ENCODE peak calls at places on chromosomes 16 and 17, in ten cellular contexts. O, U, M, F, N, Z, H, G, I and L are unnamed samples.

GRCh38 chr17:68033636-68034451 is 1.7 kb upstream of the KPNA2 start:
- DNase-seq in H (no peak), Z (no peak), O (no peak), I (no peak), U (no peak), N (no peak), G (peak), F (no peak), M (peak), L (no peak)

GRCh38 chr16:80968386-80969113 is 38.1 kb downstream of the CMC2 start:
- DNase-seq in M (no peak), H (no peak), O (no peak), N (no peak), G (peak), F (no peak), U (no peak), I (no peak), Z (no peak), L (no peak)

GRCh38 chr16:86044241-86044671 is 145.3 kb downstream of the IRF8 start:
- DNase-seq in O (no peak), H (peak), M (peak), U (no peak), G (peak), N (no peak), Z (no peak), I (no peak), F (no peak), L (no peak)

GRCh38 chr16:25796239-25796638 is 104.5 kb downstream of the HS3ST4 start:
- DNase-seq in N (no peak), H (no peak), Z (no peak), M (no peak), G (no peak), U (no peak), O (no peak), F (no peak), I (no peak), L (no peak)

GRCh38 chr17:71251936-71252335 is 868.9 kb upstream of the SOX9 start:
- DNase-seq in H (no peak), N (no peak), I (no peak), M (no peak), G (peak), Z (no peak), F (no peak), U (no peak), O (no peak), L (no peak)

GRCh38 chr17:58997756-58998553 is 108.7 kb downstream of the TRIM37 start:
- DNase-seq in U (no peak), G (peak), I (no peak), Z (no peak), M (no peak), F (no peak), H (no peak), O (no peak), N (no peak), L (no peak)

GRCh38 chr17:83062011-83062817 is 17.2 kb upstream of the METRNL start:
- DNase-seq in F (no peak), O (no peak), H (peak), U (peak), I (peak), M (no peak), G (no peak), Z (no peak), N (no peak), L (no peak)

GRCh38 chr17:8315740-8316217 is 5.7 kb downstream of the ARHGEF15 start:
- DNase-seq in N (no peak), I (no peak), Z (no peak), U (no peak), F (no peak), G (no peak), O (no peak), M (no peak), H (no peak), L (no peak)

GRCh38 chr16:66003196-66003595 is 363.3 kb upstream of the CDH5 start:
- DNase-seq in N (no peak), G (peak), I (no peak), H (no peak), U (no peak), O (no peak), Z (no peak), M (no peak), F (no peak), L (no peak)

GRCh38 chr17:13485327-13485726 is 116.4 kb downstream of the HS3ST3A1 start:
- DNase-seq in O (no peak), Z (no peak), H (no peak), G (no peak), U (no peak), F (no peak), I (no peak), N (no peak), M (no peak), L (no peak)

GRCh38 chr17:78747479-78747878 is 34.6 kb downstream of the CYTH1 start:
- DNase-seq in U (no peak), G (peak), N (no peak), F (no peak), Z (no peak), M (no peak), H (no peak), O (no peak), I (no peak), L (no peak)

GRCh38 chr17:40646791-40647548 is 648 bp downstream of the SMARCE1 start:
- DNase-seq in Z (no peak), U (no peak), I (no peak), N (peak), G (peak), M (peak), H (no peak), F (no peak), O (no peak), L (peak)

GRCh38 chr16:81521141-81521626 is 76.6 kb downstream of the CMIP start:
- DNase-seq in U (no peak), G (no peak), H (no peak), N (peak), M (no peak), F (no peak), I (no peak), O (no peak), Z (no peak), L (no peak)

GRCh38 chr16:54935411-54936085 is 4.9 kb downstream of the IRX5 start:
- DNase-seq in G (peak), Z (no peak), F (no peak), N (no peak), U (no peak), H (no peak), M (no peak), O (no peak), I (no peak), L (no peak)

GRCh38 chr17:74981318-74981978 is 6.0 kb upstream of the CDR2L start:
- DNase-seq in I (no peak), N (no peak), G (no peak), Z (no peak), F (no peak), O (no peak), H (no peak), U (no peak), M (no peak), L (no peak)

GRCh38 chr16:19128454-19129210 is 14.9 kb downstream of the ITPRIPL2 start:
- DNase-seq in Z (no peak), I (no peak), O (no peak), F (no peak), N (no peak), H (no peak), M (no peak), U (no peak), G (no peak), L (no peak)

GRCh38 chr17:66518677-66519076 is 216.3 kb downstream of the PRKCA start:
- DNase-seq in M (no peak), F (no peak), Z (no peak), O (no peak), N (no peak), G (peak), U (no peak), I (no peak), H (no peak), L (no peak)

GRCh38 chr17:42457107-42457787 is 1.4 kb upstream of the ATP6V0A1 start:
- DNase-seq in H (no peak), U (no peak), G (peak), F (no peak), M (no peak), Z (no peak), I (no peak), O (no peak), N (no peak), L (no peak)

GRCh38 chr16:27790546-27791403 is 240.8 kb downstream of the KATNIP start:
- DNase-seq in H (no peak), N (no peak), O (no peak), M (no peak), I (no peak), G (no peak), U (no peak), F (no peak), Z (no peak), L (no peak)
- H3K27ac ChIP-seq in H (no peak), N (no peak), O (no peak), M (no peak), I (no peak), G (no peak), U (peak), F (no peak), Z (no peak), L (no peak)

GRCh38 chr17:55625516-55625915 is 97.1 kb downstream of the TMEM100 start:
- DNase-seq in Z (no peak), O (no peak), I (no peak), G (no peak), M (no peak), N (no peak), F (no peak), U (no peak), H (no peak), L (no peak)

GRCh38 chr17:55620945-55621344 is 101.7 kb downstream of the TMEM100 start:
- DNase-seq in N (no peak), F (no peak), H (no peak), U (no peak), M (no peak), I (no peak), Z (no peak), O (no peak), G (no peak), L (no peak)

GRCh38 chr17:55620023-55620422 is 102.6 kb downstream of the TMEM100 start:
- DNase-seq in H (no peak), F (no peak), O (no peak), G (no peak), N (no peak), U (no peak), I (no peak), M (no peak), Z (no peak), L (no peak)

GRCh38 chr17:55622547-55622946 is 100.1 kb downstream of the TMEM100 start:
- DNase-seq in G (no peak), U (no peak), Z (no peak), N (no peak), M (no peak), F (no peak), I (no peak), H (no peak), O (no peak), L (no peak)

DNA sequence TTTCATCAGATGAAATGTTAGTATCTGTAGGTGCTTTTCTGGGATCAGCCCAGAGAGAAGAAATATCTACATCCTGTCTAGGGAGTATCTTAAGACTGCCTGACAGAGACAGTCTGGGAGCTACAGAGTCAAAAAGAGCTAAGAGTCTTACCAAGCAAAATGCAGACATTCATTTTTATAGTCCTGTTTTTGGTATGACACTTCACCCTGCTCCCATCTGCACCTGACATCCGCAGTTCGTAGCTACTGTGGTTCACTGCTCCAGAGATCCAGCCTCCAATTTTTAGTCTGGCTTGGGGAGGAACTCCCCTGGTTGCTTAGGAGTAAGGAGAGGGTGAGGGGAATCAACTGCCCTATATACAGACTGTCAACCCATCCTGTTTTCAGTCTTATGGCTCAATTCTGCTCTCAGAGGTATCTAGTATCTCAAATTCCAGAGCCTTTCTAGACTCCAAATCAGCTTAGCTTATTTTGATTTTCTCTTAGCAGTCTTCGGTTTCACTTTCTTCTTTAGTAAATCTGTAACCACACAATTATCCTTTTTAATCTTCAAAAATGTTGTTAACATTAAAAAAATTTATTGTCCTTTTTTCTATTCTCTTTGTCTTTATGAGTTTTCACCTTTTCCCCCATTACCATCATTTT is 97.8 kb downstream of the TMEM100 start:
- DNase-seq in G (no peak), O (no peak), Z (no peak), U (no peak), I (no peak), M (no peak), F (no peak), H (no peak), N (no peak), L (no peak)
- H3K27ac ChIP-seq in G (no peak), O (no peak), Z (no peak), U (no peak), I (no peak), M (no peak), F (no peak), H (no peak), N (no peak), L (no peak)

GRCh38 chr17:36673068-36673467 is 71.7 kb downstream of the MRM1 start:
- DNase-seq in O (no peak), N (no peak), G (no peak), U (no peak), F (no peak), Z (no peak), I (no peak), H (no peak), M (no peak), L (no peak)

GRCh38 chr17:36674278-36674650 is 72.9 kb downstream of the MRM1 start:
- DNase-seq in F (no peak), M (no peak), H (no peak), Z (no peak), U (no peak), I (no peak), G (no peak), O (no peak), N (peak), L (no peak)

GRCh38 chr17:36673637-36674277 is 72.4 kb downstream of the MRM1 start:
- DNase-seq in M (no peak), N (no peak), G (no peak), U (no peak), O (no peak), I (no peak), H (no peak), F (no peak), Z (no peak), L (no peak)

GRCh38 chr17:36668824-36669223 is 67.4 kb downstream of the MRM1 start:
- DNase-seq in Z (no peak), N (no peak), H (no peak), F (no peak), I (no peak), M (no peak), O (no peak), U (no peak), G (no peak), L (no peak)

GRCh38 chr17:36671144-36671543 is 69.8 kb downstream of the MRM1 start:
- DNase-seq in U (no peak), G (no peak), I (no peak), M (no peak), Z (no peak), F (no peak), O (no peak), N (no peak), H (no peak), L (no peak)
- H3K27ac ChIP-seq in U (no peak), G (no peak), I (no peak), M (no peak), Z (no peak), F (no peak), O (no peak), N (no peak), H (no peak), L (no peak)

GRCh38 chr16:21698169-21699032 is 34.6 kb downstream of the OTOA start:
- DNase-seq in N (no peak), M (no peak), F (no peak), H (no peak), I (no peak), O (no peak), G (no peak), Z (no peak), U (no peak), L (no peak)
- H3K27ac ChIP-seq in N (no peak), M (peak), F (no peak), H (no peak), I (no peak), O (no peak), G (no peak), Z (no peak), U (no peak), L (no peak)

DNA sequence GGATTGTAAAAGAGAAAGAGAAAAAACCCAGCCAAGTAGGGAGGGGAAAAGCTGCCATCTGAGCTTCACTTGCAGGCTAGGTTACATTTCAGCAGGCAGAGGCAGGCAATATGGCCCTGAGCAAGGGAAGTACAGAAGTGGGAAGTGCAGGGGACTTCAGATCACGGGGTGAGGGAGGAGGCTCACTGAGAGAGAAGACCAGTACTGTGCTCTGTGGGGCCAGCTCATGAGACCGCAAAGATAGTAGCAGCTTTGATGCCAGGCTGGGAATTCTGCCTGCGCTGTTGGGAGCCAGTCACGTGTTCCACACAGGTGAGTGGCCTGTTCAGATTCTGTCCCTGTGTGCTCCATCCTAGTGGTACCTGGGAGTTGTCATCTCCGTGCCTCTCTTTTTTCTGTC is 230.7 kb downstream of the MSI2 start:
- DNase-seq in M (no peak), G (no peak), O (no peak), I (no peak), U (no peak), F (no peak), H (no peak), N (no peak), Z (no peak), L (no peak)
- H3K27ac ChIP-seq in M (no peak), G (no peak), O (peak), I (no peak), U (no peak), F (peak), H (no peak), N (no peak), Z (no peak), L (no peak)

GRCh38 chr16:77897831-77898540 is 109.6 kb downstream of the VAT1L start:
- DNase-seq in G (peak), O (no peak), U (no peak), I (no peak), N (no peak), M (no peak), F (no peak), H (no peak), Z (no peak), L (no peak)
- H3K27ac ChIP-seq in G (no peak), O (no peak), U (no peak), I (no peak), N (no peak), M (no peak), F (no peak), H (no peak), Z (no peak), L (no peak)

GRCh38 chr17:80738406-80738805 is 193.8 kb downstream of the RPTOR start:
- DNase-seq in O (no peak), I (no peak), U (no peak), N (no peak), F (no peak), H (no peak), M (no peak), Z (no peak), G (no peak), L (no peak)
- H3K27ac ChIP-seq in O (no peak), I (no peak), U (no peak), N (no peak), F (no peak), H (no peak), M (no peak), Z (no peak), G (no peak), L (no peak)

GRCh38 chr17:5947701-5948180 is 122.4 kb upstream of the WSCD1 start:
- DNase-seq in Z (no peak), F (no peak), G (no peak), O (no peak), N (no peak), H (no peak), U (no peak), M (no peak), I (no peak), L (no peak)

GRCh38 chr17:5943991-5944390 is 126.2 kb upstream of the WSCD1 start:
- DNase-seq in G (no peak), N (no peak), U (no peak), I (no peak), O (no peak), H (no peak), M (no peak), F (no peak), Z (no peak), L (no peak)

GRCh38 chr17:5941258-5941657 is 128.9 kb upstream of the WSCD1 start:
- DNase-seq in F (no peak), H (no peak), G (no peak), U (no peak), I (no peak), O (no peak), N (no peak), Z (no peak), M (no peak), L (no peak)

GRCh38 chr17:5943232-5943631 is 126.9 kb upstream of the WSCD1 start:
- DNase-seq in H (no peak), O (no peak), N (no peak), U (no peak), F (no peak), M (no peak), G (no peak), I (no peak), Z (no peak), L (no peak)

GRCh38 chr17:5942687-5943086 is 127.5 kb upstream of the WSCD1 start:
- DNase-seq in Z (no peak), N (no peak), I (no peak), O (no peak), M (no peak), G (no peak), F (no peak), H (no peak), U (no peak), L (no peak)
- H3K27ac ChIP-seq in Z (no peak), N (no peak), I (no peak), O (no peak), M (no peak), G (no peak), F (no peak), H (no peak), U (no peak), L (no peak)

DNA sequence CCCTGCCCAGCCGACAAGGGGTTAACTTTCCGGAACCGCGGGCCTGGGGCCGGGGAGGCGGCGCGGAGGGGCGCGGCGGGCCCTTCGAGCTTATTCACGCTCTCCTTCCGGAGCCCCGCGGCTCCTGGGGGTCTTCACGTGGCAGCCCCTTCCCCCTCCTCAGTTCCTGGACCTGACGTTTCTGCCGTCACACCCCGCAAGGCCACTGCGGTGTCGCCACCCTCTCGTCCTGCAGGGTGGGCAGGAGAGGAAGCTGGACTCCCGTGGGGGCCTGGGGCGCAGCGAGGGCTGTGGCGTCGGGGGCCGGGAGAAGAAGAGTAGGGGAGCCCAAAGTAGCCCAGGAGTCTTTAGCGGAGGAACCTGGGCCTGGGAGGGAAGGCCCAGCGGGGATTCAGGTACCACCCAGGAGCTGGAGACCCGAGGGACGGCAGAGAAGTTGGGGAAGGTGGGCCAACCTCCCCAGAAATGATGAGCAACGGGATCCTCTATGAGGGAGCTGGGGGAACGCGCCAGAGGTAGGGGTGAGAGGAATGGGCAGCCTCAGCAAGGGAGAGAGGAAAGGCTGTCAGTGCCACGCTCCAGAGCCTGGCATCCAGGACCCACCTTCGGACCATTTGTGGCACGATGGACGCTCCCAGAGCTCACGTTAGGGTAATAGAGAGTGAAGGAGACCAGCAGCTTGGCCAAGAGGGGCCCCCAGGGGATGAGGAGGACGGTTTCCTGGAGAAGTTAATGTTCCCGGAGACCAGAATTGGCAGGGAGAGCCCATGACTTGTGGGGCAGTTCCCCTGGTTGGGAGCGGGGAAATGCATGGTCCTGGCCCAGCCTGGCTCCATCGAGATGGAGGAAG is 3.3 kb upstream of the HIC1 start:
- DNase-seq in I (no peak), H (peak), Z (no peak), N (no peak), F (no peak), U (no peak), G (no peak), O (no peak), M (no peak), L (no peak)
- H3K27ac ChIP-seq in I (no peak), H (no peak), Z (no peak), N (no peak), F (peak), U (no peak), G (no peak), O (peak), M (peak), L (no peak)

DNA sequence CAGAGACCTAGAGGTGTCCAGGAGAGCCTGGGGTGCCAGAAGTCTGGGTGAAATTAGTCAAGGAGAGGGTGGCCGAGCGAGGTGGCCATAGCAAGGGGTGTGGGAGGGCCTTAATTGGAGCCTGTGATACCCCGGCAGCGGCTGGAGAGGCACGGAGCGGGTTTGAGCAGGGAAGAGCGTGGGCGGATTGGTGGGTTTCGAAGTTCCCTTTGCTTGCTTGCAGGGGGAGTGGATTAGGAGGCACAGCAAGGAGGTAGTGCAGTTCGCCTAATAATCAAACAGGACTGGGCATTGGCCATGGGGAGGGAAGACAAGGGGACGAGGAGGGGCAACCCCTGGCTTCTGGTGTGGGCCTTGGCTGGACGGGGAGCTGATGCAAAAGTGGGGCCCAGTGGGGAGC is 5.4 kb upstream of the FAM83G start:
- DNase-seq in Z (no peak), G (no peak), I (no peak), F (no peak), N (no peak), M (no peak), U (no peak), H (no peak), O (no peak), L (no peak)
- H3K27ac ChIP-seq in Z (peak), G (no peak), I (no peak), F (no peak), N (no peak), M (no peak), U (no peak), H (no peak), O (no peak), L (no peak)